ENCODE peak calls at places on chromosomes 16 and 17, in four cellular contexts. One of them, this sample, is unnamed.

GRCh38 chr16:88005148-88005547 is 53.9 kb downstream of the BANP start:
- DNase-seq in uterus: no peak
- DNase-seq in pancreas: no peak
- DNase-seq in PC-3: no peak
- DNase-seq in this sample: no peak

GRCh38 chr16:38941-39892 is 14.2 kb downstream of the POLR3K start:
- DNase-seq in PC-3: peak; percentile 34
- DNase-seq in pancreas: no peak
- DNase-seq in uterus: no peak
- DNase-seq in this sample: no peak

GRCh38 chr17:43927101-43927935 is 15.0 kb downstream of the PPY start:
- DNase-seq in pancreas: no peak
- DNase-seq in PC-3: peak; percentile 36
- DNase-seq in uterus: no peak
- DNase-seq in this sample: peak; percentile 66

GRCh38 chr16:59060212-59060611 is 326.1 kb upstream of the GOT2 start:
- DNase-seq in PC-3: no peak
- DNase-seq in uterus: no peak
- DNase-seq in pancreas: no peak
- DNase-seq in this sample: no peak

GRCh38 chr16:87966685-87967185 is 15.5 kb downstream of the BANP start:
- DNase-seq in pancreas: no peak
- DNase-seq in PC-3: no peak
- DNase-seq in uterus: no peak
- DNase-seq in this sample: peak; percentile 41

GRCh38 chr17:62816282-62816839 is 8.2 kb upstream of the MARCHF10 start:
- DNase-seq in PC-3: no peak
- DNase-seq in uterus: no peak
- DNase-seq in pancreas: no peak
- DNase-seq in this sample: no peak

GRCh38 chr17:40922239-40922638 is 15.2 kb downstream of the KRT23 start:
- DNase-seq in PC-3: peak; percentile 67
- DNase-seq in pancreas: no peak
- DNase-seq in uterus: peak; percentile 67
- DNase-seq in this sample: peak; percentile 28

GRCh38 chr16:52577130-52577706 is 30.3 kb upstream of the TOX3 start:
- DNase-seq in uterus: no peak
- DNase-seq in pancreas: no peak
- DNase-seq in PC-3: no peak
- DNase-seq in this sample: no peak

GRCh38 chr17:71118039-71118438 is 948.7 kb downstream of the KCNJ2 start:
- DNase-seq in uterus: no peak
- DNase-seq in PC-3: peak; percentile 89
- DNase-seq in pancreas: no peak
- DNase-seq in this sample: no peak

GRCh38 chr17:28878981-28879380 is 18.6 kb downstream of the FLOT2 start:
- DNase-seq in pancreas: peak; percentile 18
- DNase-seq in uterus: no peak
- DNase-seq in PC-3: peak; percentile 52
- DNase-seq in this sample: no peak

GRCh38 chr16:19618876-19619275 is 63.4 kb downstream of the VPS35L start:
- DNase-seq in uterus: no peak
- DNase-seq in pancreas: no peak
- DNase-seq in PC-3: no peak
- DNase-seq in this sample: no peak

GRCh38 chr17:57948555-57949420 is 6.4 kb downstream of the CUEDC1 start:
- DNase-seq in pancreas: no peak
- DNase-seq in PC-3: peak; percentile 99
- DNase-seq in uterus: no peak
- DNase-seq in this sample: peak; percentile 74

GRCh38 chr16:75420987-75421819 is 12.1 kb downstream of the CFDP1 start:
- DNase-seq in uterus: peak; percentile 73
- DNase-seq in PC-3: no peak
- DNase-seq in pancreas: peak; percentile 80
- DNase-seq in this sample: peak; percentile 92

GRCh38 chr17:61254894-61255293 is 144.7 kb upstream of the TBX2 start:
- DNase-seq in uterus: no peak
- DNase-seq in pancreas: no peak
- DNase-seq in PC-3: no peak
- DNase-seq in this sample: no peak

GRCh38 chr17:65755799-65756198 is 194.4 kb upstream of the AXIN2 start:
- DNase-seq in pancreas: no peak
- DNase-seq in PC-3: no peak
- DNase-seq in uterus: no peak
- DNase-seq in this sample: no peak

DNA sequence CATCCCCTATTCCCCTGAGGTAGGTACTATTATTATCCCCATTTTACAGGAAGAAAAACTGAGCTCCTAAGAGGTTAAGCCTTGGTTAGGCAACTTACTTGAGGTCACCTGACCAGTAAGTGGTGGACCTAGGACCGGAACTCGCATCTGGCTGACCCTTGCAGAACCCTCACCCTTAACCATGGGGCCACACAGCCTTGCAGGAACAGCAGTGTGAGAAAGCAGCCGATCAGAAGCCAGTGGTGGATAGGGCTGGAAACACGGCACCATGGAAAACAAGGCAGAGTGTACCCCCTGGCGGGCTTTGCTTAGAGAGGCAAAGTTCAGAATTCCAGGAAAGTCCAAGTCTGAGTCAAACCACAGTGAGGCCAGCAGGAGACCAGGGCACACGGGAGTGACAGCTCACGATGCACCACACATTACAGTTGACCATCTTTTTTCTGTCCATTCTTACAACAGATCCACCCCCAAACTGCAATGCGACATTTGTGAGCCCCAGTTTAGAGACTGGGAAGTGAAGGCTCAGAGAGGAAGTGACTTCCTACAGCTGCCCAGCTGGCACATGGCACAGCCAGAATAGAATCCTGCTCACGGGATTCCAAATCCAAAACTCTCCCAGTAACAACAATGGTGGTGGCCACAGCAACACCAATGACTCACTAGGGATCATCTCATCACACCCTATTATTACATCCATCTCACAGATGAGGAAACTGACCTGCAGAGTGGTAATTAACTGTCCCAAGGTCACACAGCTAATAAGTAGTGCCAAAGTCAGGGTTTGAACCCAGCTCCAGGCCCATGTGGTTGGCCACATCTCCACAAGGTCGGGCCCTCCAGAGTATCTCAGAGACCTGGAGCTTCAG is 20.3 kb downstream of the KIFC3 start:
- DNase-seq in pancreas: peak; percentile 14
- DNase-seq in uterus: no peak
- DNase-seq in PC-3: no peak
- DNase-seq in this sample: no peak
- H3K4me1 ChIP-seq in pancreas: no peaks in the 10 kb centered on the region
- H3K4me1 ChIP-seq in uterus: peaks cover 2% of the 10 kb centered on the region
- H3K4me1 ChIP-seq in PC-3: no peaks in the 10 kb centered on the region
- H3K4me1 ChIP-seq in this sample: peaks cover 3% of the 10 kb centered on the region

DNA sequence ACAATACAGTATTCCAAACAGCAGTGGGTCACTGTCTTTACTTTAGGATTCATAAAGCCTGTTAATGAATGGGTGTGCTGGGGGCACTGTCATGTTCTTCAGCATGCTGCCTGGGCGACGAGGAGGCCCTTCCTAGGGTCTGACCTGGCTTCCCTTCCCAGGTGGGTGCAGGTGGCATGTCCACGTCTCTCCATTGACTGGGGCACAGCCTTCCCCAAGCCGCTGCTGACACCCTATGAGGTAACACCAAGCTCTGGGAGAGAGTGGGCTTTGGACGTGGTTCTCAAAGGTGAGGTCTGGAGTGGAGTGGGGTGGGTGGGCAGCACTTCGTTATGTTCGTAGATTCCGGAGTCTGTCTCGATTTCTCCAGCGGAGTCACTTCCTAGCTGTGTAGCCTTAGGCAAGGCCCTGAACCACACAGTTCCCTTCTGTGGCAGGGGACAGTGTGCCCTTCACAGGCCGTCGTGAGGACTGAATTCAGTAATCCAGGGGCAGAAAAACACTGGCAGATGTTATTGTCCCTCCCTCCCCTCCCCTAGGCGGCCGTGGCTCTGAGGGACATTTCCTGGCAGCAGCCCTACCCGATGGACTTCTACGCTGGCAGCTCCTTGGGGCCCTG is 771 bp upstream of the OVCA2 start:
- DNase-seq in pancreas: peak; percentile 64
- DNase-seq in PC-3: no peak
- DNase-seq in uterus: no peak
- DNase-seq in this sample: no peak
- H3K4me3 ChIP-seq in pancreas: peak overlapping the region; percentile 73
- H3K4me3 ChIP-seq in PC-3: peak overlapping the region; percentile 90
- H3K4me3 ChIP-seq in uterus: peak overlapping the region; percentile 47
- H3K4me3 ChIP-seq in this sample: peak overlapping the region; percentile 61

GRCh38 chr17:79097226-79098055 is 22.8 kb downstream of the ENGASE start:
- DNase-seq in pancreas: no peak
- DNase-seq in PC-3: no peak
- DNase-seq in uterus: no peak
- DNase-seq in this sample: no peak

GRCh38 chr17:79102214-79102613 is 27.6 kb downstream of the ENGASE start:
- DNase-seq in pancreas: no peak
- DNase-seq in PC-3: no peak
- DNase-seq in uterus: no peak
- DNase-seq in this sample: no peak

GRCh38 chr17:79100405-79100804 is 25.8 kb downstream of the ENGASE start:
- DNase-seq in PC-3: no peak
- DNase-seq in uterus: no peak
- DNase-seq in pancreas: no peak
- DNase-seq in this sample: no peak

GRCh38 chr17:79098282-79098867 is 23.8 kb downstream of the ENGASE start:
- DNase-seq in pancreas: no peak
- DNase-seq in uterus: no peak
- DNase-seq in PC-3: no peak
- DNase-seq in this sample: no peak

GRCh38 chr17:79101111-79101673 is 26.6 kb downstream of the ENGASE start:
- DNase-seq in uterus: no peak
- DNase-seq in PC-3: no peak
- DNase-seq in pancreas: no peak
- DNase-seq in this sample: no peak
- H3K27me3 ChIP-seq in uterus: no peaks in the 10 kb centered on the region
- H3K27me3 ChIP-seq in PC-3: peaks cover 68% of the 10 kb centered on the region
- H3K27me3 ChIP-seq in pancreas: no peaks in the 10 kb centered on the region
- H3K27me3 ChIP-seq in this sample: no peaks in the 10 kb centered on the region

GRCh38 chr17:47851764-47852112 is 775 bp upstream of the SP6 start:
- DNase-seq in PC-3: no peak
- DNase-seq in pancreas: no peak
- DNase-seq in uterus: no peak
- DNase-seq in this sample: peak; percentile 9
- H3K4me1 ChIP-seq in PC-3: peaks cover 16% of the 10 kb centered on the region
- H3K4me1 ChIP-seq in pancreas: no peaks in the 10 kb centered on the region
- H3K4me1 ChIP-seq in uterus: peaks cover 8% of the 10 kb centered on the region
- H3K4me1 ChIP-seq in this sample: peaks cover 2% of the 10 kb centered on the region